ENCODE peak calls at places on chromosomes 3 and 15, in nine cellular contexts. D is GM12865, V is Calu3, G is AG10803, Y is heart right ventricle, T is fibroblast of the aortic adventitia, P is MM.1S, B is epithelial cell of proximal tubule, A is retinal pigment epithelial cell. H is an unnamed sample.
A peak's percentile ranks its signal among the peaks of the same experiment; 100 is the strongest.

GRCh38 chr3:138946554-138947302 is at the start of the genes FOXL2 and FOXL2NB:
- DNase-seq in D (no peak), V (peak; percentile 50), G (peak; percentile 90), Y (no peak), T (peak; percentile 58), P (no peak), B (no peak), A (no peak), H (peak; percentile 93)

GRCh38 chr15:66388576-66388975 is 1.9 kb downstream of the MAP2K1 start:
- DNase-seq in D (peak; percentile 57), V (no peak), G (no peak), Y (no peak), T (no peak), P (no peak), B (no peak), A (no peak), H (no peak)

GRCh38 chr3:17686613-17687012 is 55.8 kb downstream of the TBC1D5 start:
- DNase-seq in D (peak; percentile 10), V (no peak), G (peak; percentile 24), Y (no peak), T (peak; percentile 26), P (peak; percentile 27), B (no peak), A (no peak), H (no peak)

GRCh38 chr15:100856847-100857246 is 22.8 kb upstream of the ALDH1A3 start:
- DNase-seq in D (no peak), V (no peak), G (no peak), Y (no peak), T (no peak), P (no peak), B (no peak), A (no peak), H (no peak)

GRCh38 chr3:95613993-95614392 is 1200.4 kb upstream of the EPHA6 start:
- DNase-seq in D (no peak), V (no peak), G (no peak), Y (no peak), T (no peak), P (no peak), B (no peak), A (no peak), H (peak; percentile 14)

GRCh38 chr3:20669675-20670074 is 483.7 kb upstream of the SGO1 start:
- DNase-seq in D (no peak), V (no peak), G (no peak), Y (no peak), T (no peak), P (no peak), B (no peak), A (no peak), H (no peak)

GRCh38 chr15:39657714-39658113 is 76.8 kb downstream of the THBS1 start:
- DNase-seq in D (no peak), V (no peak), G (peak; percentile 82), Y (no peak), T (peak; percentile 64), P (no peak), B (no peak), A (no peak), H (peak; percentile 26)

GRCh38 chr3:113377158-113377557 is 64.1 kb downstream of the CFAP44 start:
- DNase-seq in D (no peak), V (no peak), G (no peak), Y (no peak), T (no peak), P (no peak), B (no peak), A (no peak), H (peak; percentile 10)

GRCh38 chr15:99101501-99101900 is 3.4 kb upstream of the SYNM start:
- DNase-seq in D (no peak), V (no peak), G (no peak), Y (no peak), T (no peak), P (no peak), B (no peak), A (no peak), H (no peak)

GRCh38 chr3:22121068-22121706 is 370.2 kb upstream of the ZNF385D start:
- DNase-seq in D (no peak), V (peak; percentile 5), G (no peak), Y (no peak), T (no peak), P (no peak), B (no peak), A (no peak), H (no peak)

GRCh38 chr3:119343719-119344118 is 49.5 kb downstream of the ARHGAP31 start:
- DNase-seq in D (peak; percentile 54), V (no peak), G (no peak), Y (no peak), T (no peak), P (peak; percentile 16), B (no peak), A (no peak), H (no peak)
- TF ChIP-seq CTCF in D (no peak), V (no peak), G (no peak), Y (no peak), T (no peak), P (peak; percentile 12), B (no peak), A (no peak), H (no peak)

GRCh38 chr3:126934991-126935390 is 47.9 kb upstream of the PLXNA1 start:
- DNase-seq in D (no peak), V (no peak), G (no peak), Y (no peak), T (no peak), P (no peak), B (no peak), A (no peak), H (no peak)

GRCh38 chr3:126938520-126939346 is 44.2 kb upstream of the PLXNA1 start:
- DNase-seq in D (no peak), V (no peak), G (no peak), Y (no peak), T (peak; percentile 7), P (no peak), B (no peak), A (no peak), H (no peak)

GRCh38 chr3:126936110-126936509 is 46.8 kb upstream of the PLXNA1 start:
- DNase-seq in D (no peak), V (no peak), G (no peak), Y (no peak), T (no peak), P (no peak), B (no peak), A (no peak), H (no peak)

GRCh38 chr3:126937533-126938432 is 45.1 kb upstream of the PLXNA1 start:
- DNase-seq in D (no peak), V (no peak), G (no peak), Y (peak; percentile 59), T (no peak), P (no peak), B (no peak), A (no peak), H (peak; percentile 18)

DNA sequence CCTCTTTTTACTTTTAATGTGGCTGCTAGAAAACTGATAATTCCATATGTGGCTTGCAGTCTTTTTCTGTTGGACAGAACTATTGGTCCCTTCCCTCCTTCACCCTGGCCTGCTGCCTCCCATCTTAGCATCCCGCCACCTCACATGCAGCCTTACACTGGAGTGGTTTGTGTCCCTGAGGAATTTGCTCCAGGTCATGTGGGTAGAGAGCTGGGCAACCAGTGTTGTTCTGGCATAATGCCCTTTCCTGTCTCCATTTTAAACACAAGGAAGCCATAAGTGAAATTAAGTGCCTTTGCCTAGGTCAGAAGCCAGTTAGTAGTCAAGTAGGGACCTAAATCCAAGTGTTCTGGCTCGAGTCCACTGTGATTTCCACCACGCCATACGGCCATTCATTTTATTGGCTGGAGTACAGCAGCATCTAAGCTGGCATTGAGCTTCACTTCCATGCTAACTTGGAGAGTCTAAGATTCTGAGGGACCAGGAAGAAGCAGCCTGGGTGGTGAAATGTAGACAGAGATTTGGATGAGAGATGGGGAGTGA is 46.0 kb upstream of the PLXNA1 start:
- DNase-seq in D (no peak), V (no peak), G (peak; percentile 20), Y (no peak), T (no peak), P (no peak), B (no peak), A (no peak), H (no peak)
- TF ChIP-seq CTCF in D (no peak), V (no peak), G (no peak), Y (no peak), T (no peak), P (no peak), B (no peak), A (no peak), H (no peak)

DNA sequence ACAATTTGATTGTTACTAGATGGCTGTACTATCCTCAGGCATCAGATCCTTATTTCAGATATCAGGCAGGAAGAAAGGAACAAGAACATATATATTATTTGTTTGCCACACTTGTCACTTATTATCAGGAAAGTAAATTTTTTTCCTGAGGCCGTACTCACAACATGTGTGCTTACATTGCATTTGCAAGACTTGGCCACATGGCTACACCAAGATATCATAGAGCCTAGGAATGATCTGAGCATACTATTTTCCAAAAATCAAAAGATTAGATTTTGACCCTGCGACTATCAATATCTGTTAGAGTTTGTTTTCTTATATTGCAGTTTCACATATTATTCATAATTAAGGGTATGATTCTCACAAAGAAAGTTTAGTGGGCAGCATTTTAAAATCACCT is 426.2 kb upstream of the BCHE start:
- DNase-seq in D (no peak), V (no peak), G (no peak), Y (no peak), T (no peak), P (no peak), B (no peak), A (no peak), H (no peak)
- TF ChIP-seq CTCF in D (no peak), V (no peak), G (no peak), Y (no peak), T (peak; percentile 38), P (no peak), B (peak; percentile 40), A (peak; percentile 21), H (no peak)

GRCh38 chr15:78675617-78676360 is 34.8 kb upstream of the CHRNB4 start:
- DNase-seq in D (no peak), V (no peak), G (no peak), Y (no peak), T (no peak), P (no peak), B (no peak), A (no peak), H (no peak)

GRCh38 chr15:78676424-78677110 is 35.6 kb upstream of the CHRNB4 start:
- DNase-seq in D (no peak), V (no peak), G (no peak), Y (no peak), T (no peak), P (no peak), B (no peak), A (no peak), H (no peak)

GRCh38 chr15:78673917-78674444 is 33.0 kb upstream of the CHRNB4 start:
- DNase-seq in D (no peak), V (no peak), G (no peak), Y (no peak), T (no peak), P (no peak), B (no peak), A (no peak), H (no peak)

GRCh38 chr15:78673476-78673875 is 32.5 kb upstream of the CHRNB4 start:
- DNase-seq in D (no peak), V (no peak), G (no peak), Y (no peak), T (no peak), P (no peak), B (no peak), A (no peak), H (no peak)

DNA sequence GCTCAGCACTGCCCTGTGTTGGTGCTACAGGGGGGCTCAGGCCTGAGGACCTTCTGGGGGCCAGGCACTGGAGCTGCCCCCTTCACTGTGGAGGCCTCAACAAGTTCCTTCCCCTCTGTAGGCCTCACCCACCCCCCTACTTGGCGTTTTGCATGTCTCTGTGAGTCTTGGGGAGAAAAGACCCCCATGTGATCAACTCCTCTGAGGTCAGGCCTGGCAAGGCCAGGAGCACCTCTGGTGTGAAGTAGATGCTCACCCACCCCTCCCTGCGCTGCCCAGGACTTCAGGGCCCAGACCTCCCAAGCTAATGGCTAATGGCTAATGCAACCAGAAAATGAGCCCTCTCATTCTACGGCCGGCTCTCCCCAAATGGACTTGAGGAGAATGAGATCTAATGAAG is 34.2 kb upstream of the CHRNB4 start:
- DNase-seq in D (no peak), V (no peak), G (no peak), Y (no peak), T (no peak), P (no peak), B (no peak), A (no peak), H (no peak)
- TF ChIP-seq CTCF in D (no peak), V (no peak), G (no peak), Y (no peak), T (no peak), P (no peak), B (no peak), A (no peak), H (no peak)